ENCODE peak calls at places on chromosome 9, in six cellular contexts. One of them, this sample, is unnamed.

GRCh38 chr9:120587357-120587756 is 7.4 kb upstream of the CDK5RAP2 start:
- DNase-seq in activated CD8-positive, alpha-beta memory T cell treated with anti-CD3 and anti-CD28 coated beads, Interleukin-2, amount 50 U/mL, for 48 hours: no peak
- DNase-seq in heart right ventricle: no peak
- DNase-seq in amniotic stem cell: no peak
- DNase-seq in COR-L47: no peak
- DNase-seq in activated gamma-delta T cell treated with anti-CD3 and anti-CD28 coated beads, Interleukin-2, amount 50 U/mL, for 16 hours: no peak
- DNase-seq in this sample: no peak

GRCh38 chr9:117188394-117188793 is 226.5 kb downstream of the ASTN2 start:
- DNase-seq in activated CD8-positive, alpha-beta memory T cell treated with anti-CD3 and anti-CD28 coated beads, Interleukin-2, amount 50 U/mL, for 48 hours: no peak
- DNase-seq in heart right ventricle: no peak
- DNase-seq in amniotic stem cell: no peak
- DNase-seq in COR-L47: no peak
- DNase-seq in activated gamma-delta T cell treated with anti-CD3 and anti-CD28 coated beads, Interleukin-2, amount 50 U/mL, for 16 hours: no peak
- DNase-seq in this sample: no peak

GRCh38 chr9:109192732-109193361 is 25.8 kb upstream of the FRRS1L start:
- DNase-seq in activated CD8-positive, alpha-beta memory T cell treated with anti-CD3 and anti-CD28 coated beads, Interleukin-2, amount 50 U/mL, for 48 hours: no peak
- DNase-seq in heart right ventricle: no peak
- DNase-seq in amniotic stem cell: no peak
- DNase-seq in COR-L47: peak
- DNase-seq in activated gamma-delta T cell treated with anti-CD3 and anti-CD28 coated beads, Interleukin-2, amount 50 U/mL, for 16 hours: no peak
- DNase-seq in this sample: peak

GRCh38 chr9:91948061-91948422 is 2.0 kb downstream of the ROR2 start:
- DNase-seq in activated CD8-positive, alpha-beta memory T cell treated with anti-CD3 and anti-CD28 coated beads, Interleukin-2, amount 50 U/mL, for 48 hours: no peak
- DNase-seq in heart right ventricle: no peak
- DNase-seq in amniotic stem cell: no peak
- DNase-seq in COR-L47: no peak
- DNase-seq in activated gamma-delta T cell treated with anti-CD3 and anti-CD28 coated beads, Interleukin-2, amount 50 U/mL, for 16 hours: no peak
- DNase-seq in this sample: peak

GRCh38 chr9:114084282-114085073 is 6.4 kb upstream of the AMBP start:
- DNase-seq in activated CD8-positive, alpha-beta memory T cell treated with anti-CD3 and anti-CD28 coated beads, Interleukin-2, amount 50 U/mL, for 48 hours: peak
- DNase-seq in heart right ventricle: no peak
- DNase-seq in amniotic stem cell: no peak
- DNase-seq in COR-L47: no peak
- DNase-seq in activated gamma-delta T cell treated with anti-CD3 and anti-CD28 coated beads, Interleukin-2, amount 50 U/mL, for 16 hours: no peak
- DNase-seq in this sample: no peak

GRCh38 chr9:118209343-118209742 is 505.1 kb downstream of the TLR4 start:
- DNase-seq in activated CD8-positive, alpha-beta memory T cell treated with anti-CD3 and anti-CD28 coated beads, Interleukin-2, amount 50 U/mL, for 48 hours: no peak
- DNase-seq in heart right ventricle: no peak
- DNase-seq in amniotic stem cell: no peak
- DNase-seq in COR-L47: peak
- DNase-seq in activated gamma-delta T cell treated with anti-CD3 and anti-CD28 coated beads, Interleukin-2, amount 50 U/mL, for 16 hours: no peak
- DNase-seq in this sample: no peak

GRCh38 chr9:134433101-134433500 is 106.8 kb downstream of the RXRA start:
- DNase-seq in activated CD8-positive, alpha-beta memory T cell treated with anti-CD3 and anti-CD28 coated beads, Interleukin-2, amount 50 U/mL, for 48 hours: no peak
- DNase-seq in heart right ventricle: no peak
- DNase-seq in amniotic stem cell: no peak
- DNase-seq in COR-L47: no peak
- DNase-seq in activated gamma-delta T cell treated with anti-CD3 and anti-CD28 coated beads, Interleukin-2, amount 50 U/mL, for 16 hours: no peak
- DNase-seq in this sample: no peak

GRCh38 chr9:90002299-90003045 is 397.7 kb downstream of the GADD45G start:
- DNase-seq in activated CD8-positive, alpha-beta memory T cell treated with anti-CD3 and anti-CD28 coated beads, Interleukin-2, amount 50 U/mL, for 48 hours: no peak
- DNase-seq in heart right ventricle: no peak
- DNase-seq in amniotic stem cell: no peak
- DNase-seq in COR-L47: peak
- DNase-seq in activated gamma-delta T cell treated with anti-CD3 and anti-CD28 coated beads, Interleukin-2, amount 50 U/mL, for 16 hours: no peak
- DNase-seq in this sample: no peak

GRCh38 chr9:70486127-70486526 is 71.7 kb upstream of the KLF9 start:
- DNase-seq in activated CD8-positive, alpha-beta memory T cell treated with anti-CD3 and anti-CD28 coated beads, Interleukin-2, amount 50 U/mL, for 48 hours: no peak
- DNase-seq in heart right ventricle: no peak
- DNase-seq in amniotic stem cell: no peak
- DNase-seq in COR-L47: no peak
- DNase-seq in activated gamma-delta T cell treated with anti-CD3 and anti-CD28 coated beads, Interleukin-2, amount 50 U/mL, for 16 hours: no peak
- DNase-seq in this sample: no peak